ENCODE peak calls at places on chromosome 18, in eight cellular contexts. S, P, X, F, R, J, G and W are unnamed samples.

GRCh38 chr18:56162871-56163270 is 475.5 kb downstream of the TXNL1 start:
- DNase-seq in S (no peak), P (no peak), X (no peak), F (no peak), R (peak), J (no peak), G (no peak), W (no peak)

GRCh38 chr18:22363867-22364463 is 53.8 kb downstream of the CTAGE1 start:
- DNase-seq in S (peak), P (peak), X (no peak), F (no peak), R (no peak), J (no peak), G (no peak), W (no peak)

GRCh38 chr18:48820483-48821250 is 130.1 kb downstream of the SMAD7 start:
- DNase-seq in S (peak), P (no peak), X (no peak), F (no peak), R (no peak), J (peak), G (no peak), W (no peak)

GRCh38 chr18:56353676-56354260 is 284.6 kb downstream of the TXNL1 start:
- DNase-seq in S (no peak), P (no peak), X (no peak), F (no peak), R (no peak), J (no peak), G (no peak), W (no peak)

GRCh38 chr18:44510376-44510775 is 170.3 kb upstream of the SETBP1 start:
- DNase-seq in S (no peak), P (no peak), X (no peak), F (no peak), R (no peak), J (no peak), G (no peak), W (no peak)

GRCh38 chr18:52254367-52254766 is 85.6 kb upstream of the DCC start:
- DNase-seq in S (no peak), P (no peak), X (no peak), F (no peak), R (no peak), J (no peak), G (no peak), W (no peak)

GRCh38 chr18:49563130-49563540 is 1.3 kb downstream of the LIPG start:
- DNase-seq in S (peak), P (no peak), X (no peak), F (no peak), R (no peak), J (no peak), G (no peak), W (no peak)

GRCh38 chr18:24914685-24915267 is 437.2 kb downstream of the ZNF521 start:
- DNase-seq in S (no peak), P (no peak), X (no peak), F (no peak), R (no peak), J (no peak), G (no peak), W (no peak)

GRCh38 chr18:44767807-44768206 is 87.1 kb downstream of the SETBP1 start:
- DNase-seq in S (no peak), P (no peak), X (no peak), F (no peak), R (no peak), J (no peak), G (no peak), W (no peak)

GRCh38 chr18:49061906-49062831 is 111.4 kb upstream of the SMAD7 start:
- DNase-seq in S (no peak), P (no peak), X (no peak), F (no peak), R (no peak), J (no peak), G (no peak), W (no peak)

GRCh38 chr18:44458777-44459176 is 221.9 kb upstream of the SETBP1 start:
- DNase-seq in S (no peak), P (no peak), X (no peak), F (no peak), R (no peak), J (no peak), G (no peak), W (no peak)

GRCh38 chr18:30957086-30957485 is 85.5 kb downstream of the DSC3 start:
- DNase-seq in S (no peak), P (no peak), X (no peak), F (no peak), R (no peak), J (no peak), G (no peak), W (no peak)

GRCh38 chr18:52334896-52335295 is 5.1 kb upstream of the DCC start:
- DNase-seq in S (no peak), P (no peak), X (no peak), F (no peak), R (no peak), J (no peak), G (no peak), W (no peak)

GRCh38 chr18:46362533-46362932 is 258.3 kb downstream of the HAUS1 start:
- DNase-seq in S (no peak), P (no peak), X (no peak), F (no peak), R (no peak), J (no peak), G (no peak), W (no peak)

GRCh38 chr18:6482198-6482977 is 67.7 kb upstream of the L3MBTL4 start:
- DNase-seq in S (peak), P (peak), X (peak), F (peak), R (peak), J (peak), G (peak), W (peak)

GRCh38 chr18:79944126-79944731 is 7.2 kb downstream of the SLC66A2 start:
- DNase-seq in S (peak), P (no peak), X (no peak), F (no peak), R (no peak), J (no peak), G (no peak), W (peak)

GRCh38 chr18:58438984-58439311 is 189.9 kb downstream of the ALPK2 start:
- DNase-seq in S (no peak), P (no peak), X (no peak), F (no peak), R (no peak), J (no peak), G (no peak), W (no peak)

GRCh38 chr18:68417166-68417776 is 297.6 kb downstream of the TMX3 start:
- DNase-seq in S (no peak), P (no peak), X (peak), F (no peak), R (no peak), J (no peak), G (no peak), W (no peak)

GRCh38 chr18:46755315-46756171 is 1.3 kb downstream of the ST8SIA5 start:
- DNase-seq in S (no peak), P (peak), X (no peak), F (no peak), R (no peak), J (no peak), G (no peak), W (no peak)

GRCh38 chr18:54327818-54328217 is 29.8 kb downstream of the STARD6 start:
- DNase-seq in S (no peak), P (no peak), X (no peak), F (no peak), R (no peak), J (no peak), G (no peak), W (no peak)